ENCODE peak calls at places on chromosomes 12 and 14, in five cellular contexts. R is GM23248; Z is pancreas; N is CD4-positive, CD25-positive, alpha-beta regulatory T cell; W is ascending aorta. O is an unnamed sample.
A peak's percentile ranks its signal among the peaks of the same experiment; 100 is the strongest.

GRCh38 chr14:63603749-63604277 is 37.9 kb downstream of the WDR89 start:
- DNase-seq in R (no peak), Z (no peak), N (no peak), W (no peak), O (no peak)

GRCh38 chr12:62261876-62262275 is 1.7 kb downstream of the USP15 start:
- DNase-seq in R (no peak), Z (no peak), N (no peak), W (no peak), O (no peak)

GRCh38 chr12:81080431-81080983 is 2.6 kb downstream of the ACSS3 start:
- DNase-seq in R (no peak), Z (no peak), N (no peak), W (no peak), O (no peak)

GRCh38 chr14:33343016-33343415 is 404.3 kb downstream of the NPAS3 start:
- DNase-seq in R (peak; percentile 38), Z (no peak), N (no peak), W (no peak), O (no peak)

GRCh38 chr14:32473476-32473875 is 144.4 kb downstream of the AKAP6 start:
- DNase-seq in R (peak; percentile 82), Z (no peak), N (no peak), W (no peak), O (peak; percentile 34)

GRCh38 chr12:106357549-106358409 is at the start of gene POLR3B:
- DNase-seq in R (peak; percentile 99), Z (peak; percentile 98), N (peak; percentile 90), W (peak; percentile 83), O (peak; percentile 95)

GRCh38 chr12:104792570-104792969 is 165.5 kb downstream of the SLC41A2 start:
- DNase-seq in R (peak; percentile 92), Z (no peak), N (no peak), W (peak; percentile 20), O (no peak)

GRCh38 chr14:73422515-73422914 is 35.8 kb downstream of the NUMB start:
- DNase-seq in R (no peak), Z (no peak), N (no peak), W (no peak), O (no peak)

GRCh38 chr12:119204137-119204536 is 25.4 kb downstream of the HSPB8 start:
- DNase-seq in R (no peak), Z (no peak), N (no peak), W (no peak), O (no peak)

GRCh38 chr12:32418903-32419519 is 19.7 kb downstream of the FGD4 start:
- DNase-seq in R (no peak), Z (no peak), N (no peak), W (no peak), O (no peak)

GRCh38 chr14:32100175-32100574 is 23.1 kb downstream of the ARHGAP5 start:
- DNase-seq in R (no peak), Z (no peak), N (no peak), W (no peak), O (no peak)

GRCh38 chr14:95549656-95550585 is 15.1 kb downstream of the GLRX5 start:
- DNase-seq in R (no peak), Z (no peak), N (no peak), W (no peak), O (no peak)

DNA sequence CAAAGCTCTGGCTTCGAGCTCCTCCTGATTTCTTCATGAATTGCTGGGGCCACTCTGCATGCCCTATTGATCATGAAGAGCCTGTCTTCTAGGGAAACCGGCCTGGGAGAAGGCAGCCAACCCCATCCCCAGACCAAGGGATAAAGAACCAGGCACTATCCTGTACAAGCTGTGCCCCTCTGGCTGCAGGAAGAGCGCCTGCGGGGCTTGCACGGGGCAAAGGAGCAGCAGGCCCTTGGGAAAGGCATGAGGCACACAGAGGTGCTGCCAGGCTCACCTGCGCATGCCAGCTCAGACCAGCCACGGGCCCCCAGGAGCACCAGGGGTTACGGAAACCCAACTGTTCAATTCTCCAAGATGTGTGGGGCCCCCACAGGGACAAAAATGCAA is 2.1 kb downstream of the ITPK1 start:
- DNase-seq in R (no peak), Z (no peak), N (no peak), W (no peak), O (no peak)
- H3K4me1 ChIP-seq in R (peaks cover 14% of the 10 kb centered on the region), Z (peaks cover 7% of the 10 kb centered on the region), N (peaks cover 37% of the 10 kb centered on the region), W (peaks cover 9% of the 10 kb centered on the region), O (peaks cover 5% of the 10 kb centered on the region)

DNA sequence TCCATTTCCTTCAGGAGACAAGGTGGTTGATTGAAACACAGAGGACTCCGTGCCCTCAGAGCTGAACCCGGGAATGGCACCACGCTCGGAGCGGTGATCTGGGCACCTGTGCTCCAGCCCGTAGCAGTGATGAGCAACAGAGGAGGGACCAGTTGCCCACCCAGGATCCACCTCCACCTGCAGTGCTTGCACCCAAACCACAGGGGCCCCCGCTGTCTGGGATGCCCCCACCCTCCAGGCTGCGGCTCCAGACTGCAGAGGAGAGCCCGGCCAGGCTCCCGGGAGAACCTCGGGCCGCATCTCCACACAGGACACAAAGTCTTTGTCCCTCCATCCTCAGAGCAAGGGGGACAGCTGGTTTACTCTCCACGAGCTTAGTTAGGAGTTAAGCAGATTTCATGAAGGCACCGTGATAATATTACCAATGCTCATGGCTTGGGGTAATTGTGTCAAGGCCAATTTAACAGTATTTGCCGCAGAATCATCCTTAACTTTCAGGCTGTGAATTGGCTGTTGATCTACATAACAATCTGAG is 100.6 kb downstream of the TNFAIP2 start:
- DNase-seq in R (no peak), Z (no peak), N (no peak), W (no peak), O (no peak)
- H3K27me3 ChIP-seq in R (no peaks in the 10 kb centered on the region), Z (no peaks in the 10 kb centered on the region), N (no peaks in the 10 kb centered on the region), W (peaks cover 13% of the 10 kb centered on the region), O (no peaks in the 10 kb centered on the region)

DNA sequence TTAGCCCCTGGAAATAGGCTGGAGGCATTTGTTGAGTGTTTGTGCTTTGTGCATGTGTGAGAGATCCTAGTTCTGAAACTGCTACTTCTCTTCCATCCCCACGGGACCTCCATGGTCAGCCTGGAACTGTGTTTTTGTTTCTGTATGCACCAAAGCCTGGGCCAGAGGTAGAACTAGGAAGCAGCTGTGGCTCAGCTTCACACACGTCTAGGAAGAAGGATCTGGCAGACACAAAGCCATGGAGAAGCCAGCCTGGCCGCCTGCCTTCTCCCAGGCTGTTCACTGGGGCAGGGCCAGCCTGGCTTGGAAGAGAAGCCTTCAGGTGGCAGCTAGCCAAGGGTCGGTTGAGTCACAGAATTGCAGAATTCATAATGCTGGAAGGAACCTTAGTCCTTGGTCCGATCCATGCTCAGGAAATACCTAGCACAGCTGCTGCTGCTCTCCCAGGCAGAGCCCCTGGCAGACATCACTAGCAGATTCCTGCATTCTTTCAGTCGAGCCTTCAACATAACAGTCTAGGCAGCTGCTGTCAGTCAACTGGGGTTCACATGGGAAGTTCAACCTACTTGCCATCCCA is 27.0 kb downstream of the RIN3 start:
- DNase-seq in R (peak; percentile 99), Z (peak; percentile 74), N (no peak), W (peak; percentile 78), O (peak; percentile 83)
- H3K4me1 ChIP-seq in R (peaks cover 32% of the 10 kb centered on the region), Z (no peaks in the 10 kb centered on the region), N (peaks cover 21% of the 10 kb centered on the region), W (peaks cover 9% of the 10 kb centered on the region), O (peaks cover 9% of the 10 kb centered on the region)

GRCh38 chr14:26191123-26191522 is 406.7 kb downstream of the NOVA1 start:
- DNase-seq in R (peak; percentile 26), Z (no peak), N (no peak), W (no peak), O (no peak)

GRCh38 chr14:26187996-26188605 is 409.7 kb downstream of the NOVA1 start:
- DNase-seq in R (no peak), Z (no peak), N (no peak), W (no peak), O (no peak)

GRCh38 chr14:26191666-26192065 is 406.2 kb downstream of the NOVA1 start:
- DNase-seq in R (no peak), Z (no peak), N (no peak), W (no peak), O (no peak)

GRCh38 chr14:26194816-26195215 is 403.0 kb downstream of the NOVA1 start:
- DNase-seq in R (no peak), Z (no peak), N (no peak), W (no peak), O (no peak)

GRCh38 chr14:26190644-26191043 is 407.2 kb downstream of the NOVA1 start:
- DNase-seq in R (peak; percentile 55), Z (no peak), N (no peak), W (no peak), O (no peak)
- H3K27me3 ChIP-seq in R (peaks cover 47% of the 10 kb centered on the region), Z (no peaks in the 10 kb centered on the region), N (no peaks in the 10 kb centered on the region), W (no peaks in the 10 kb centered on the region), O (no peaks in the 10 kb centered on the region)